ENCODE peak calls at places on chromosome 20, in four cellular contexts. E is stimulated activated CD4-positive, alpha-beta T cell treated with anti-CD3 and anti-CD28 coated beads, Interleukin-2, amount 100 ng/mL, for 48 hours; H is right cardiac atrium; A is stimulated activated naive B cell treated with anti-CD40 and anti-IgM and Interleukin-4, amounts not matched to agents 10 μg/mL and 1 μg/mL and 100 μg/mL, for 72 hours. Y is an unnamed sample.

GRCh38 chr20:14622796-14623195 is 285.4 kb upstream of the FLRT3 start:
- DNase-seq in E (no peak), H (no peak), A (no peak), Y (no peak)

GRCh38 chr20:53565254-53565653 is 28.4 kb downstream of the ZNF217 start:
- DNase-seq in E (no peak), H (no peak), A (no peak), Y (no peak)

GRCh38 chr20:62921119-62921687 is 5.1 kb downstream of the DIDO1 start:
- DNase-seq in E (peak), H (peak), A (peak), Y (peak)

GRCh38 chr20:50020283-50020682 is 37.5 kb downstream of the SNAI1 start:
- DNase-seq in E (no peak), H (no peak), A (no peak), Y (no peak)

GRCh38 chr20:25453035-25453810 is 45.8 kb downstream of the GINS1 start:
- DNase-seq in E (no peak), H (no peak), A (no peak), Y (no peak)

GRCh38 chr20:10419550-10420133 is 14.4 kb downstream of the MKKS start:
- DNase-seq in E (no peak), H (no peak), A (no peak), Y (no peak)

GRCh38 chr20:59495894-59496510 is 108.3 kb upstream of the PHACTR3 start:
- DNase-seq in E (peak), H (peak), A (peak), Y (peak)

GRCh38 chr20:3669710-3670367 is 6.6 kb upstream of the GFRA4 start:
- DNase-seq in E (no peak), H (no peak), A (no peak), Y (no peak)

GRCh38 chr20:1301031-1301529 is 27.9 kb downstream of the SDCBP2 start:
- DNase-seq in E (peak), H (no peak), A (no peak), Y (no peak)

GRCh38 chr20:2919518-2920245 is 46.4 kb downstream of the PTPRA start:
- DNase-seq in E (no peak), H (no peak), A (no peak), Y (no peak)

GRCh38 chr20:46592580-46593362 is 42.3 kb upstream of the OCSTAMP start:
- DNase-seq in E (peak), H (no peak), A (no peak), Y (no peak)

GRCh38 chr20:61640171-61640570 is 388.1 kb downstream of the CDH4 start:
- DNase-seq in E (no peak), H (no peak), A (no peak), Y (no peak)

GRCh38 chr20:270517-270916 is 13.0 kb downstream of the DEFB132 start:
- DNase-seq in E (no peak), H (no peak), A (no peak), Y (no peak)

GRCh38 chr20:47503685-47504084 is 2.0 kb downstream of the NCOA3 start:
- DNase-seq in E (no peak), H (no peak), A (no peak), Y (no peak)